ENCODE peak calls at places on chromosomes 5 and 9, in eight cellular contexts. One of them, this sample, is unnamed.

GRCh38 chr5:134003957-134004625 is 684 bp downstream of the VDAC1 start:
- DNase-seq in brain microvascular endothelial cell: peak
- DNase-seq in HFFc6: peak
- DNase-seq in CD8-positive, alpha-beta T cell: peak
- DNase-seq in GM10248: peak
- DNase-seq in HL-60: peak
- DNase-seq in astrocyte: peak
- DNase-seq in colonic mucosa: peak
- DNase-seq in this sample: peak

GRCh38 chr5:96150007-96150406 is 188.4 kb upstream of the ELL2 start:
- DNase-seq in GM10248: no peak
- DNase-seq in brain microvascular endothelial cell: no peak
- DNase-seq in CD8-positive, alpha-beta T cell: no peak
- DNase-seq in HL-60: no peak
- DNase-seq in colonic mucosa: no peak
- DNase-seq in astrocyte: no peak
- DNase-seq in HFFc6: no peak
- DNase-seq in this sample: no peak

GRCh38 chr9:19464764-19465570 is 56.2 kb downstream of the ACER2 start:
- DNase-seq in brain microvascular endothelial cell: peak
- DNase-seq in colonic mucosa: peak
- DNase-seq in CD8-positive, alpha-beta T cell: peak
- DNase-seq in HFFc6: peak
- DNase-seq in GM10248: peak
- DNase-seq in HL-60: peak
- DNase-seq in astrocyte: peak
- DNase-seq in this sample: no peak

GRCh38 chr9:82208741-82209450 is 220.3 kb downstream of the SPATA31D1 start:
- DNase-seq in HL-60: no peak
- DNase-seq in colonic mucosa: no peak
- DNase-seq in GM10248: no peak
- DNase-seq in brain microvascular endothelial cell: no peak
- DNase-seq in astrocyte: no peak
- DNase-seq in CD8-positive, alpha-beta T cell: no peak
- DNase-seq in HFFc6: no peak
- DNase-seq in this sample: no peak

GRCh38 chr9:89422151-89422918 is 75.6 kb downstream of the SEMA4D start:
- DNase-seq in brain microvascular endothelial cell: peak
- DNase-seq in HL-60: peak
- DNase-seq in CD8-positive, alpha-beta T cell: peak
- DNase-seq in colonic mucosa: no peak
- DNase-seq in astrocyte: peak
- DNase-seq in HFFc6: peak
- DNase-seq in GM10248: no peak
- DNase-seq in this sample: no peak

GRCh38 chr5:56077796-56078233 is 83.1 kb upstream of the IL6ST start:
- DNase-seq in CD8-positive, alpha-beta T cell: no peak
- DNase-seq in brain microvascular endothelial cell: no peak
- DNase-seq in HL-60: no peak
- DNase-seq in HFFc6: no peak
- DNase-seq in astrocyte: no peak
- DNase-seq in colonic mucosa: no peak
- DNase-seq in GM10248: no peak
- DNase-seq in this sample: no peak

GRCh38 chr5:175319199-175319598 is 124.8 kb downstream of the DRD1 start:
- DNase-seq in CD8-positive, alpha-beta T cell: no peak
- DNase-seq in colonic mucosa: no peak
- DNase-seq in GM10248: no peak
- DNase-seq in astrocyte: no peak
- DNase-seq in brain microvascular endothelial cell: no peak
- DNase-seq in HL-60: no peak
- DNase-seq in HFFc6: no peak
- DNase-seq in this sample: no peak

GRCh38 chr5:149125386-149125891 is 15.9 kb upstream of the ABLIM3 start:
- DNase-seq in brain microvascular endothelial cell: no peak
- DNase-seq in HL-60: no peak
- DNase-seq in HFFc6: no peak
- DNase-seq in CD8-positive, alpha-beta T cell: no peak
- DNase-seq in colonic mucosa: no peak
- DNase-seq in GM10248: no peak
- DNase-seq in astrocyte: no peak
- DNase-seq in this sample: no peak

GRCh38 chr5:77170196-77170595 is 40.3 kb upstream of the PDE8B start:
- DNase-seq in CD8-positive, alpha-beta T cell: no peak
- DNase-seq in colonic mucosa: no peak
- DNase-seq in brain microvascular endothelial cell: no peak
- DNase-seq in astrocyte: no peak
- DNase-seq in GM10248: no peak
- DNase-seq in HL-60: no peak
- DNase-seq in HFFc6: no peak
- DNase-seq in this sample: no peak

GRCh38 chr5:65072836-65073620 is 304.3 kb downstream of the CWC27 start:
- DNase-seq in HFFc6: no peak
- DNase-seq in astrocyte: peak
- DNase-seq in HL-60: no peak
- DNase-seq in colonic mucosa: no peak
- DNase-seq in brain microvascular endothelial cell: peak
- DNase-seq in CD8-positive, alpha-beta T cell: no peak
- DNase-seq in GM10248: no peak
- DNase-seq in this sample: no peak

GRCh38 chr9:3884736-3885135 is 358.9 kb upstream of the RFX3 start:
- DNase-seq in astrocyte: no peak
- DNase-seq in GM10248: no peak
- DNase-seq in HL-60: no peak
- DNase-seq in colonic mucosa: no peak
- DNase-seq in brain microvascular endothelial cell: no peak
- DNase-seq in HFFc6: no peak
- DNase-seq in CD8-positive, alpha-beta T cell: no peak
- DNase-seq in this sample: no peak

GRCh38 chr9:8727191-8727590 is 927.6 kb upstream of the DMAC1 start:
- DNase-seq in CD8-positive, alpha-beta T cell: no peak
- DNase-seq in HFFc6: no peak
- DNase-seq in brain microvascular endothelial cell: no peak
- DNase-seq in GM10248: no peak
- DNase-seq in astrocyte: no peak
- DNase-seq in HL-60: no peak
- DNase-seq in colonic mucosa: no peak
- DNase-seq in this sample: no peak

GRCh38 chr5:52693279-52693678 is 94.4 kb upstream of the ITGA1 start:
- DNase-seq in HFFc6: peak
- DNase-seq in CD8-positive, alpha-beta T cell: no peak
- DNase-seq in GM10248: peak
- DNase-seq in astrocyte: no peak
- DNase-seq in brain microvascular endothelial cell: no peak
- DNase-seq in colonic mucosa: peak
- DNase-seq in HL-60: no peak
- DNase-seq in this sample: no peak

GRCh38 chr5:131221888-131222287 is 42.0 kb upstream of the CDC42SE2 start:
- DNase-seq in colonic mucosa: no peak
- DNase-seq in brain microvascular endothelial cell: peak
- DNase-seq in astrocyte: peak
- DNase-seq in CD8-positive, alpha-beta T cell: no peak
- DNase-seq in HFFc6: peak
- DNase-seq in GM10248: no peak
- DNase-seq in HL-60: no peak
- DNase-seq in this sample: no peak

GRCh38 chr5:169592937-169593650 is 9.5 kb downstream of the SPDL1 start:
- DNase-seq in brain microvascular endothelial cell: no peak
- DNase-seq in colonic mucosa: no peak
- DNase-seq in astrocyte: peak
- DNase-seq in HL-60: no peak
- DNase-seq in CD8-positive, alpha-beta T cell: no peak
- DNase-seq in HFFc6: peak
- DNase-seq in GM10248: no peak
- DNase-seq in this sample: no peak

GRCh38 chr5:128358826-128359225 is 179.2 kb downstream of the FBN2 start:
- DNase-seq in HFFc6: no peak
- DNase-seq in HL-60: no peak
- DNase-seq in brain microvascular endothelial cell: no peak
- DNase-seq in astrocyte: peak
- DNase-seq in GM10248: no peak
- DNase-seq in colonic mucosa: no peak
- DNase-seq in CD8-positive, alpha-beta T cell: no peak
- DNase-seq in this sample: no peak

DNA sequence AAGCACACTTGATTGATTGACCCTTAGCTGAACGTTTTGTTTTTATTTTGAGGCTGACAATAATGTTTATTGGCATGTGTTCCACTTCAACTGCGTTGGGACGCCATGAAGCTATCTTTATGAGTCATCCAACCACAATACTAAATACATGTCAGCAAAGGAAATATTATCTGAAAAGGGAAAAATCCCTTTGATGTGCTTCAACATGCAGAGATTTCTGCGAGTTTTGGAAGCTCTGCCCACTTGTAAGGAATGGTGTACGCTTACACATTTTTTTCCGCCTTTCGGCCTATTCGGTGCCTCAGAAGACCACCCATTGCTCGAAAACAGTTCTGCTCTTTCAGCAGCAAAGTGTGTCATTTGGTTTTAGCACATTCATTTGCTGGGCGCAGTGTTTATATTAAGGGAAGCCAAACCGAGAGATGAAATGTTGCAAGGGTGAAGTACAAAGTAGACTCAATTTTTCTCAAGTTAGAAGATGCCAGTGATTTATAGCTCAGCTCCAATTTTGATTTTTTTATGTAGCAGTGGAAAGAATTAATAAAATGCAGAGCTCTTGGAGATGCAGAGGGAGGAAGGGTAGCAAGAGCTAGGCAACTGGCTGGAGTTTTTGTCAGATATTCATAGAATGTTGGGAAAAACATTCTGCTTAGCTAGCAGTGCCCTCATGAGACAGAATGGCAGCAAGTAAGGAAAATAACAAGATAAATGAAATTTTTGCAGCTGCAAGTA is 68.9 kb downstream of the PRDM6 start:
- DNase-seq in brain microvascular endothelial cell: peak
- DNase-seq in GM10248: no peak
- DNase-seq in CD8-positive, alpha-beta T cell: no peak
- DNase-seq in astrocyte: peak
- DNase-seq in HL-60: no peak
- DNase-seq in colonic mucosa: no peak
- DNase-seq in HFFc6: peak
- DNase-seq in this sample: no peak
- TF ChIP-seq CTCF in brain microvascular endothelial cell: peak
- TF ChIP-seq CTCF in GM10248: no peak
- TF ChIP-seq CTCF in CD8-positive, alpha-beta T cell: no peak
- TF ChIP-seq CTCF in astrocyte: no peak
- TF ChIP-seq CTCF in HL-60: no peak
- TF ChIP-seq CTCF in colonic mucosa: no peak
- TF ChIP-seq CTCF in HFFc6: peak
- TF ChIP-seq CTCF in this sample: no peak

DNA sequence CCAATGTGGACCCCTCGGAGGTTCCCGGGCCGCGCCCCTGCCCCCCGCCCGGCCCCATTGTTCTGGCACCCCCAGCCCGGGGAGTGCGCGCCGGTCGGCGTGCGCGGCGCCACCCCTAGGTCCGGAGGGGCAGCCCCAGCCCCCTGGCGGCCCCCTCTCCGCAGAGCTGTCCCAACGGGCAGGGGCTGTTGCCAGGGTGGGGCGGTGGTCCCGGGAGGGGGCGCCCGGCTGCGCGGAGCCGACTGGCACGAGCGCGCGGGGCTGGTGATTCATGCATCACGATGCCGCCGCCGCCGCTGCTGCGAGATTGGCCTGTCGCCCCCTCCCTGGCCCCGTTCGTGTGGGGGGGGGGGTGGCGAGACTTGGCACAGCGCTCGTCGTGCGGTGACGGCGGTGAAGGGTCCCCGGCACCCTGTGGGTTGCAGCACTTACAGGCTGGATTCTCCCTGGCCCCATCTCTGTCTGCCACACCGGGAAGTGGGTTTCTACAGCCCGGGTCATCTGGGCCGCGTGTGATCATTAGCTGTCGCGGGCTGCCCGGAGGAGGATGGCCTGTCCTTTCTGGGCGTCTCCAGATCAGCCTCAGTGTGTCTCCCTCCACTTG is 756 bp downstream of the NCS1 start:
- DNase-seq in brain microvascular endothelial cell: no peak
- DNase-seq in colonic mucosa: no peak
- DNase-seq in HL-60: no peak
- DNase-seq in astrocyte: no peak
- DNase-seq in CD8-positive, alpha-beta T cell: peak
- DNase-seq in GM10248: no peak
- DNase-seq in HFFc6: peak
- DNase-seq in this sample: no peak
- TF ChIP-seq CTCF in brain microvascular endothelial cell: no peak
- TF ChIP-seq CTCF in colonic mucosa: no peak
- TF ChIP-seq CTCF in HL-60: no peak
- TF ChIP-seq CTCF in astrocyte: no peak
- TF ChIP-seq CTCF in CD8-positive, alpha-beta T cell: no peak
- TF ChIP-seq CTCF in GM10248: no peak
- TF ChIP-seq CTCF in HFFc6: peak
- TF ChIP-seq CTCF in this sample: no peak

DNA sequence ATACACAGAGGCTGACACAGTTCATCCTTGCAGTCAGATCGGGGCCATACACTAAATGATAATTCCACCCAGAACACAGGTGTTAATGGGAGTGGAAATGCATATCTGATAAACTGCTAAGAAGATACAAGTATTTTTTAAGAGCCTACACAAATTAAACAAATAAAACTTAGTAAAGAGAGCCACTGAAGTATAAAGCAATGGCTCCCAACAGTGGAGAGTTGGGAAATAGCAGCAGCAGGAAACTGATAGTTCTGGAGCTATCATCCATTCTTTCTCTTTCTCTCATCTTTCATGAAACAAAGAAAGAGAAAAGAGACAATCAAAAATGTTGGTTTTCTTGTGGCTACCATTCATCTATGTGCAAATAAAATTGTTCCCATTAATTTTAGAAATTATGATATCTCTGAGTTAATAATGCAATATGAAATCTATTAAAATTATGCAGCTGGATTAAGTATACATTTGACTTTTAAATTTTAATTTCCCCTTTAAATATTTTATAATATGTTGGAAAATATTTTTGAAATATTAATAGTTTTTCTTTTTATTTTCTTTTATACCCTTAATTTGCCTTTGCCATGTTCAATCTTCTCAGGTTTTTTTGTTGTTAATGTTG is 120.8 kb downstream of the EMB start:
- DNase-seq in brain microvascular endothelial cell: no peak
- DNase-seq in HFFc6: no peak
- DNase-seq in colonic mucosa: no peak
- DNase-seq in astrocyte: no peak
- DNase-seq in GM10248: no peak
- DNase-seq in CD8-positive, alpha-beta T cell: no peak
- DNase-seq in HL-60: no peak
- DNase-seq in this sample: no peak
- TF ChIP-seq CTCF in brain microvascular endothelial cell: peak
- TF ChIP-seq CTCF in HFFc6: peak
- TF ChIP-seq CTCF in colonic mucosa: no peak
- TF ChIP-seq CTCF in astrocyte: no peak
- TF ChIP-seq CTCF in GM10248: peak
- TF ChIP-seq CTCF in CD8-positive, alpha-beta T cell: no peak
- TF ChIP-seq CTCF in HL-60: peak
- TF ChIP-seq CTCF in this sample: no peak

DNA sequence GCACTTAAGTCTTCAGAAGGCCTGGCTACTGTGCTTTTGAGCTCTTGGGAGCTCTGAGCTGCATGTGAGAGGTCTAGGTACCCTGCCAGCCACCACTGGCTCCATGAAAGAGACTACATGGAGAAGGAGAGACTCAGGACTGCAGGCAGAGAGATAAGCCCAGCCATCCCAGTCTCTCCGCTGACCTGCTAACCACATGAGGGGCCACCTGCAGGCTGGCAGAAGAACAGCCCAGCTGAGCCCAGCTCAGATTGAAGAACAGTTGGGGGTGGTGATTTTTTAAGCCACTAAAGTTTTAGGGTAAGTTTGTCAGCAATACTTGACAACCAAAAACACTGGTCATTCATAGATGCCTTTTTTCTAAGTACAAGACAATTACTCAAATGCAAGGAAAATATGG is 205.0 kb upstream of the PRDM9 start:
- DNase-seq in HL-60: no peak
- DNase-seq in CD8-positive, alpha-beta T cell: no peak
- DNase-seq in GM10248: no peak
- DNase-seq in colonic mucosa: no peak
- DNase-seq in astrocyte: no peak
- DNase-seq in brain microvascular endothelial cell: no peak
- DNase-seq in HFFc6: no peak
- DNase-seq in this sample: no peak
- TF ChIP-seq CTCF in HL-60: no peak
- TF ChIP-seq CTCF in CD8-positive, alpha-beta T cell: no peak
- TF ChIP-seq CTCF in GM10248: no peak
- TF ChIP-seq CTCF in colonic mucosa: no peak
- TF ChIP-seq CTCF in astrocyte: no peak
- TF ChIP-seq CTCF in brain microvascular endothelial cell: no peak
- TF ChIP-seq CTCF in HFFc6: no peak
- TF ChIP-seq CTCF in this sample: no peak

This sample was measured in CD14-positive monocyte.